ENCODE peak calls at places on chromosomes 11 and 22, in four cellular contexts. One of them, this sample, is unnamed.
A peak's percentile ranks its signal among the peaks of the same experiment; 100 is the strongest.

GRCh38 chr11:63919267-63920125 is 2.5 kb upstream of the RCOR2 start:
- DNase-seq in cardiac fibroblast: peak; percentile 19
- DNase-seq in pancreas: peak; percentile 53
- DNase-seq in astrocyte of the spinal cord: peak; percentile 37
- DNase-seq in this sample: no peak

GRCh38 chr11:92130432-92130831 is 94.2 kb upstream of the FAT3 start:
- DNase-seq in pancreas: no peak
- DNase-seq in astrocyte of the spinal cord: peak; percentile 47
- DNase-seq in cardiac fibroblast: peak; percentile 53
- DNase-seq in this sample: no peak

GRCh38 chr11:65491614-65492386 is 7.0 kb upstream of the MALAT1 start:
- DNase-seq in pancreas: peak; percentile 78
- DNase-seq in cardiac fibroblast: peak; percentile 97
- DNase-seq in astrocyte of the spinal cord: peak; percentile 94
- DNase-seq in this sample: peak; percentile 91

GRCh38 chr11:2207773-2208621 is 36.4 kb upstream of the TH start:
- DNase-seq in pancreas: no peak
- DNase-seq in cardiac fibroblast: no peak
- DNase-seq in astrocyte of the spinal cord: no peak
- DNase-seq in this sample: no peak

GRCh38 chr11:67050139-67050538 is 6.5 kb upstream of the RHOD start:
- DNase-seq in cardiac fibroblast: no peak
- DNase-seq in astrocyte of the spinal cord: no peak
- DNase-seq in pancreas: no peak
- DNase-seq in this sample: no peak

GRCh38 chr11:16013649-16014275 is 342.6 kb downstream of the SOX6 start:
- DNase-seq in astrocyte of the spinal cord: peak; percentile 20
- DNase-seq in cardiac fibroblast: no peak
- DNase-seq in pancreas: no peak
- DNase-seq in this sample: no peak

GRCh38 chr11:93906486-93906885 is 56.1 kb upstream of the VSTM5 start:
- DNase-seq in astrocyte of the spinal cord: no peak
- DNase-seq in pancreas: no peak
- DNase-seq in cardiac fibroblast: peak; percentile 25
- DNase-seq in this sample: no peak

GRCh38 chr11:33161120-33162005 is at the start of gene CSTF3:
- DNase-seq in cardiac fibroblast: peak; percentile 99
- DNase-seq in astrocyte of the spinal cord: peak; percentile 99
- DNase-seq in pancreas: peak; percentile 100
- DNase-seq in this sample: peak; percentile 100

GRCh38 chr11:118529584-118530175 is 1.3 kb upstream of the TMEM25 start:
- DNase-seq in pancreas: no peak
- DNase-seq in astrocyte of the spinal cord: no peak
- DNase-seq in cardiac fibroblast: no peak
- DNase-seq in this sample: no peak

GRCh38 chr22:38345782-38346181 is 28.5 kb upstream of the CSNK1E start:
- DNase-seq in cardiac fibroblast: no peak
- DNase-seq in pancreas: peak; percentile 6
- DNase-seq in astrocyte of the spinal cord: no peak
- DNase-seq in this sample: no peak

GRCh38 chr11:2740275-2740940 is 40.6 kb upstream of the KCNQ1OT1 start:
- DNase-seq in pancreas: peak; percentile 10
- DNase-seq in cardiac fibroblast: no peak
- DNase-seq in astrocyte of the spinal cord: no peak
- DNase-seq in this sample: peak; percentile 61

GRCh38 chr11:73240190-73240781 is 22.2 kb downstream of the P2RY2 start:
- DNase-seq in astrocyte of the spinal cord: no peak
- DNase-seq in cardiac fibroblast: peak; percentile 90
- DNase-seq in pancreas: no peak
- DNase-seq in this sample: peak; percentile 37

GRCh38 chr22:33848251-33848650 is 72.0 kb downstream of the LARGE1 start:
- DNase-seq in astrocyte of the spinal cord: no peak
- DNase-seq in cardiac fibroblast: no peak
- DNase-seq in pancreas: no peak
- DNase-seq in this sample: no peak

GRCh38 chr11:103091024-103091423 is 936 bp downstream of the DCUN1D5 start:
- DNase-seq in cardiac fibroblast: peak; percentile 25
- DNase-seq in pancreas: no peak
- DNase-seq in astrocyte of the spinal cord: peak; percentile 23
- DNase-seq in this sample: no peak

GRCh38 chr11:10288316-10288715 is 5.7 kb downstream of the SBF2 start:
- DNase-seq in cardiac fibroblast: no peak
- DNase-seq in pancreas: no peak
- DNase-seq in astrocyte of the spinal cord: no peak
- DNase-seq in this sample: no peak

GRCh38 chr11:108278546-108278945 is 55.7 kb downstream of the ATM start:
- DNase-seq in cardiac fibroblast: no peak
- DNase-seq in astrocyte of the spinal cord: no peak
- DNase-seq in pancreas: no peak
- DNase-seq in this sample: no peak

GRCh38 chr11:82701847-82702520 is 31.7 kb downstream of the FAM181B start:
- DNase-seq in astrocyte of the spinal cord: peak; percentile 45
- DNase-seq in cardiac fibroblast: peak; percentile 55
- DNase-seq in pancreas: no peak
- DNase-seq in this sample: no peak

GRCh38 chr22:46139895-46140350 is 10.4 kb upstream of the PPARA start:
- DNase-seq in pancreas: peak; percentile 72
- DNase-seq in astrocyte of the spinal cord: no peak
- DNase-seq in cardiac fibroblast: no peak
- DNase-seq in this sample: peak; percentile 32

GRCh38 chr22:33920927-33921575 is 775 bp upstream of the LARGE1 start:
- DNase-seq in pancreas: peak; percentile 99
- DNase-seq in astrocyte of the spinal cord: peak; percentile 94
- DNase-seq in cardiac fibroblast: peak; percentile 95
- DNase-seq in this sample: peak; percentile 97

GRCh38 chr11:81497202-81497804 is 1236.4 kb downstream of the FAM181B start:
- DNase-seq in cardiac fibroblast: peak; percentile 38
- DNase-seq in astrocyte of the spinal cord: peak; percentile 28
- DNase-seq in pancreas: no peak
- DNase-seq in this sample: no peak

GRCh38 chr11:107102692-107103463 is 84.6 kb upstream of the GUCY1A2 start:
- DNase-seq in cardiac fibroblast: no peak
- DNase-seq in astrocyte of the spinal cord: no peak
- DNase-seq in pancreas: no peak
- DNase-seq in this sample: peak; percentile 15

GRCh38 chr11:94153320-94153719 is 24.7 kb downstream of the PANX1 start:
- DNase-seq in pancreas: no peak
- DNase-seq in cardiac fibroblast: no peak
- DNase-seq in astrocyte of the spinal cord: no peak
- DNase-seq in this sample: no peak

GRCh38 chr11:66834539-66834845 is 8.7 kb upstream of the RCE1 start:
- DNase-seq in pancreas: no peak
- DNase-seq in astrocyte of the spinal cord: no peak
- DNase-seq in cardiac fibroblast: no peak
- DNase-seq in this sample: no peak

GRCh38 chr11:24239016-24239720 is 257.7 kb upstream of the LUZP2 start:
- DNase-seq in pancreas: no peak
- DNase-seq in cardiac fibroblast: peak; percentile 41
- DNase-seq in astrocyte of the spinal cord: peak; percentile 79
- DNase-seq in this sample: peak; percentile 6

GRCh38 chr11:28337701-28338100 is 229.5 kb downstream of the METTL15 start:
- DNase-seq in astrocyte of the spinal cord: no peak
- DNase-seq in pancreas: no peak
- DNase-seq in cardiac fibroblast: no peak
- DNase-seq in this sample: no peak

GRCh38 chr22:36287881-36288515 is 35.1 kb downstream of the APOL1 start:
- DNase-seq in cardiac fibroblast: peak; percentile 37
- DNase-seq in astrocyte of the spinal cord: no peak
- DNase-seq in pancreas: peak; percentile 38
- DNase-seq in this sample: peak; percentile 68

GRCh38 chr11:18322818-18323570 is 627 bp downstream of the GTF2H1 start:
- DNase-seq in pancreas: no peak
- DNase-seq in cardiac fibroblast: peak; percentile 10
- DNase-seq in astrocyte of the spinal cord: no peak
- DNase-seq in this sample: no peak

GRCh38 chr11:13042873-13043338 is 33.8 kb downstream of the RASSF10 start:
- DNase-seq in cardiac fibroblast: no peak
- DNase-seq in astrocyte of the spinal cord: no peak
- DNase-seq in pancreas: no peak
- DNase-seq in this sample: no peak

GRCh38 chr11:75344761-75345454 is 6.6 kb downstream of the ARRB1 start:
- DNase-seq in pancreas: peak; percentile 43
- DNase-seq in cardiac fibroblast: peak; percentile 35
- DNase-seq in astrocyte of the spinal cord: no peak
- DNase-seq in this sample: no peak

GRCh38 chr22:41482319-41482935 is 13.5 kb downstream of the ACO2 start:
- DNase-seq in cardiac fibroblast: peak; percentile 8
- DNase-seq in astrocyte of the spinal cord: peak; percentile 57
- DNase-seq in pancreas: no peak
- DNase-seq in this sample: no peak

GRCh38 chr11:125941606-125942275 is 4.1 kb upstream of the VSIG10L2 start:
- DNase-seq in pancreas: peak; percentile 56
- DNase-seq in cardiac fibroblast: peak; percentile 27
- DNase-seq in astrocyte of the spinal cord: peak; percentile 10
- DNase-seq in this sample: no peak

GRCh38 chr22:46150615-46151423 is 493 bp downstream of the PPARA start:
- DNase-seq in pancreas: no peak
- DNase-seq in astrocyte of the spinal cord: no peak
- DNase-seq in cardiac fibroblast: no peak
- DNase-seq in this sample: peak; percentile 89

GRCh38 chr11:92510591-92510990 is 286.0 kb downstream of the FAT3 start:
- DNase-seq in astrocyte of the spinal cord: no peak
- DNase-seq in cardiac fibroblast: no peak
- DNase-seq in pancreas: no peak
- DNase-seq in this sample: no peak

DNA sequence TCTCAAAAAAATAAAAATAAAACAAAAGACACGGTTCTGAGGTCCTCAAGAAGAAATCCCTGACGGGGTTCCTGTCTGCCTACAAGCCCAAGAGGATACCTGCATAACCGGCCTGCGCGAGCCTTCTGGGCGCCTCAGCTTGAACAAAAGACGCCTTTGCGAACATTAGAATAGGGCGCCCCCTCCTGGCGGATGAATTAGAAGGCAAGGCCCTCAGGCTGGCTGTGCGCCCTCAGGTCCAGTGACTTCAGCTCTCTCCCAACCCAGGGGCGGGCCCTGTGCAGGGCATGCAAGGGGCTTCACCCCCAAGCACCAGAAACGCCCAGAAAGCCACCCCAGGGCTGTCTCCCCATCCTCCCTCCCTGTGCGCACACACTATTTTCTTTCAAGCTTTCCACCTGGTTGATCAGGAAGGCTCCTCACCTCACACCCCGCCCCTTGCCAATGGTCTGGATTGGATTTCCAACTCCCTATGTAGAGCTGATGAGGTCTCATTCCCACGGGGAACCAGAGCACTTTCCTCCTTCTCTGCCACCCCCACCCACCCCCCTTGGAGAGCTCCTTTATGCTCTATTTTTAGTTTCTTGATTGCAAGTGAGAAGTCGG is 273.3 kb downstream of the BUD13 start:
- DNase-seq in pancreas: peak; percentile 62
- DNase-seq in cardiac fibroblast: peak; percentile 62
- DNase-seq in astrocyte of the spinal cord: peak; percentile 43
- DNase-seq in this sample: peak; percentile 72
- TF ChIP-seq CTCF in pancreas: peak; percentile 45
- TF ChIP-seq CTCF in cardiac fibroblast: peak; percentile 46
- TF ChIP-seq CTCF in astrocyte of the spinal cord: peak; percentile 57
- TF ChIP-seq CTCF in this sample: peak; percentile 54

GRCh38 chr22:50730941-50731661 is 6.9 kb upstream of the ACR start:
- DNase-seq in astrocyte of the spinal cord: no peak
- DNase-seq in cardiac fibroblast: peak; percentile 22
- DNase-seq in pancreas: peak; percentile 24
- DNase-seq in this sample: peak; percentile 78

GRCh38 chr22:50732681-50733080 is 5.3 kb upstream of the ACR start:
- DNase-seq in astrocyte of the spinal cord: no peak
- DNase-seq in pancreas: no peak
- DNase-seq in cardiac fibroblast: no peak
- DNase-seq in this sample: peak; percentile 52

GRCh38 chr22:50730013-50730891 is 7.8 kb upstream of the ACR start:
- DNase-seq in astrocyte of the spinal cord: no peak
- DNase-seq in cardiac fibroblast: no peak
- DNase-seq in pancreas: peak; percentile 27
- DNase-seq in this sample: peak; percentile 74

GRCh38 chr22:50733521-50734342 is 4.3 kb upstream of the ACR start:
- DNase-seq in pancreas: peak; percentile 5
- DNase-seq in cardiac fibroblast: peak; percentile 19
- DNase-seq in astrocyte of the spinal cord: no peak
- DNase-seq in this sample: peak; percentile 29

GRCh38 chr22:50731811-50732624 is 6.0 kb upstream of the ACR start:
- DNase-seq in pancreas: peak; percentile 53
- DNase-seq in cardiac fibroblast: peak; percentile 54
- DNase-seq in astrocyte of the spinal cord: no peak
- DNase-seq in this sample: peak; percentile 29
- TF ChIP-seq CTCF in pancreas: peak; percentile 66
- TF ChIP-seq CTCF in cardiac fibroblast: peak; percentile 89
- TF ChIP-seq CTCF in astrocyte of the spinal cord: peak; percentile 89
- TF ChIP-seq CTCF in this sample: peak; percentile 61

GRCh38 chr11:37449146-37449545 is 851.1 kb upstream of the RAG2 start:
- DNase-seq in cardiac fibroblast: peak; percentile 77
- DNase-seq in astrocyte of the spinal cord: peak; percentile 73
- DNase-seq in pancreas: no peak
- DNase-seq in this sample: no peak
- TF ChIP-seq CTCF in cardiac fibroblast: peak; percentile 46
- TF ChIP-seq CTCF in astrocyte of the spinal cord: peak; percentile 60
- TF ChIP-seq CTCF in pancreas: no peak
- TF ChIP-seq CTCF in this sample: no peak

GRCh38 chr22:26890870-26891269 is 233.5 kb downstream of the MIAT start:
- DNase-seq in cardiac fibroblast: no peak
- DNase-seq in astrocyte of the spinal cord: no peak
- DNase-seq in pancreas: no peak
- DNase-seq in this sample: no peak
- TF ChIP-seq CTCF in cardiac fibroblast: no peak
- TF ChIP-seq CTCF in astrocyte of the spinal cord: peak; percentile 7
- TF ChIP-seq CTCF in pancreas: no peak
- TF ChIP-seq CTCF in this sample: no peak

GRCh38 chr22:25051073-25051472 is 98.6 kb downstream of the KIAA1671 start:
- DNase-seq in astrocyte of the spinal cord: no peak
- DNase-seq in pancreas: no peak
- DNase-seq in cardiac fibroblast: no peak
- DNase-seq in this sample: no peak
- TF ChIP-seq CTCF in astrocyte of the spinal cord: peak; percentile 55
- TF ChIP-seq CTCF in pancreas: no peak
- TF ChIP-seq CTCF in cardiac fibroblast: peak; percentile 51
- TF ChIP-seq CTCF in this sample: peak; percentile 15